ENCODE peak calls at places on chromosomes 2 and 18, in nine cellular contexts. W, T, C, S, L, Y, N, Z and U are unnamed samples.

GRCh38 chr18:79871481-79872091 is 73.8 kb downstream of the KCNG2 start:
- DNase-seq in W (no peak), T (no peak), C (no peak), S (no peak), L (no peak), Y (no peak), N (no peak), Z (no peak), U (no peak)

GRCh38 chr18:13447621-13448020 is 229.1 kb downstream of the LDLRAD4 start:
- DNase-seq in W (peak; percentile 48), T (peak; percentile 62), C (no peak), S (no peak), L (no peak), Y (peak; percentile 96), N (no peak), Z (peak; percentile 29), U (no peak)

GRCh38 chr2:64624108-64624610 is 29.6 kb downstream of the SERTAD2 start:
- DNase-seq in W (no peak), T (no peak), C (no peak), S (no peak), L (no peak), Y (no peak), N (peak; percentile 39), Z (no peak), U (no peak)

GRCh38 chr2:226581661-226582060 is 218.0 kb downstream of the IRS1 start:
- DNase-seq in W (no peak), T (no peak), C (no peak), S (no peak), L (no peak), Y (peak; percentile 7), N (no peak), Z (no peak), U (no peak)

GRCh38 chr18:71116535-71116934 is 827.7 kb downstream of the SOCS6 start:
- DNase-seq in W (no peak), T (peak; percentile 17), C (no peak), S (no peak), L (no peak), Y (no peak), N (no peak), Z (no peak), U (no peak)

GRCh38 chr2:75609937-75610508 is 36.6 kb upstream of the MRPL19 start:
- DNase-seq in W (peak; percentile 36), T (no peak), C (no peak), S (no peak), L (no peak), Y (peak; percentile 56), N (no peak), Z (no peak), U (no peak)

GRCh38 chr2:88903744-88904353 is 212.4 kb downstream of the RPIA start:
- DNase-seq in W (peak; percentile 13), T (peak; percentile 43), C (no peak), S (no peak), L (no peak), Y (peak; percentile 58), N (no peak), Z (peak; percentile 25), U (peak; percentile 40)

GRCh38 chr2:109386004-109386695 is 227.6 kb downstream of the SEPTIN10 start:
- DNase-seq in W (peak; percentile 56), T (no peak), C (peak; percentile 1), S (no peak), L (no peak), Y (no peak), N (no peak), Z (no peak), U (no peak)

DNA sequence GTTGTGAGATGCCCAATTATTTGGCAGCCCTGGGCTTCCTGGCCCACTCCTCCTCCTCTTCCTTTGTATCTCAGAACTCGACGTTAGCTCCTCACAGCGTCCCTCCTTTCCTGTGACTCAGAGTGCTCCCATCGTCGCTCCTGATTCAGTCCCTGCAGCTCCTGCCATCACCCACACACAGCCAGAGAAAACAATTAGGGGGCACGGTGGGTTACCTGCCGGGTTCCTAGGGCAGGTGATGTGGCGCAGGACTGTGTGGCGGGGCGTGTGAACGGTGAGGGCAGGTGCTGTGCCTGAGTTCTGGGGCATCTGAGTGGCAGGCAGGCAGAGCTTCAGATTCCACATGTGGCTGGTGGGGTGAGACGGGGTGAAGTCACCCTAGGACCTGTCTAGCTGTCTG is 42.6 kb downstream of the GLI2 start:
- DNase-seq in W (peak; percentile 63), T (peak; percentile 25), C (no peak), S (no peak), L (no peak), Y (peak; percentile 68), N (no peak), Z (peak; percentile 20), U (no peak)
- H3K27ac ChIP-seq in W (peak overlapping the region; percentile 10), T (no peak overlapping the region), C (no peak overlapping the region), S (no peak overlapping the region), L (no peak overlapping the region), Y (no peak overlapping the region), N (no peak overlapping the region), Z (no peak overlapping the region), U (no peak overlapping the region)

DNA sequence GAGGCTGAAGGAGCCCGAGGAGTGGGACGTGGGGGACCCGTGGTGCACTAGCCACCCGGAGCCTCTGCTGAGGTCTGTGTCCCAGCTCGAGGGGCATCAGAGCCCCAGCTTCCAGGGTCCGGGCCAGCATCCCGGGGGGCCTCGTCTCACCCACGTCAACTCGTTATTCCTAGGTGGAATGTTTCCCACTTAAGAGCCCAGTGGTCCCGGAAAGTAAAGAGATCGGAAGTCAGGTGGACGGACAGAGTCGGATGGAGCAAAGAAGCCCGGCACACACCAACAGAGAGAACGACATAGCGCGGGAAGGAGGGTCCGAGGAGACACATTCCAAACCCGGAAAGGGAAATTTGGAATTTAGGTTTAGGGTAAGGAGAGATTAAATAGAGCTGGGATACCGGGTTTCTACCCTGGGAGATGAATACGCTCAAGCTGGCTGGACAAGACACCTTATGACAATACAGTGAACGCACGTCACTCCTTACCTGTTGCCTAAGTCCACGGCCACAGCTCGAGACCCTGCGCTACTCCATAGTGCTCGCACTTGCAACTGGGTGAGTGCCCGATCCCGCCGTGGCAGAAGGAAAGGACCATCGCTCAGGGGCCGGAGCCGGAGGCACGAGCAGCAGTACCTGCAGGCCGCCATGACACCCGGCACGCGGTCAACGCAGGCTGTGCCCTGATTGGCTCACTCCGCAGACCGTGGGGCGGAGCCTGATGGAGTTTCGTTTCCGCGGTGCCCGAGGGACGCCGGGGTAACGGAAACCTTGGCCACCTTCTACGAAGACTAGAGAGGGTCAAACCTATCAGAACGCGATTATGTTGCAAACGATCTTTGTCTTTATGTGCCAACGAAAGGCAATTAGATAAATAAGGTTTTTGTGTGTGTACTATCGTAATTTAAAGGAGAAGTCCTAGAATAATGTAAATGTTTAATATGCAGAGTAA is at the start of gene PNPT1:
- DNase-seq in W (peak; percentile 91), T (peak; percentile 97), C (peak; percentile 65), S (peak; percentile 93), L (peak; percentile 89), Y (peak; percentile 97), N (peak; percentile 92), Z (peak; percentile 95), U (peak; percentile 97)
- H3K27ac ChIP-seq in W (peak within 1 kb of the TSS; percentile 77), T (no peak within 1 kb of the TSS), C (peak within 1 kb of the TSS; percentile 45), S (peak within 1 kb of the TSS; percentile 25), L (peak within 1 kb of the TSS; percentile 64), Y (no peak within 1 kb of the TSS), N (peak within 1 kb of the TSS; percentile 76), Z (peak within 1 kb of the TSS; percentile 84), U (peak within 1 kb of the TSS; percentile 49)

DNA sequence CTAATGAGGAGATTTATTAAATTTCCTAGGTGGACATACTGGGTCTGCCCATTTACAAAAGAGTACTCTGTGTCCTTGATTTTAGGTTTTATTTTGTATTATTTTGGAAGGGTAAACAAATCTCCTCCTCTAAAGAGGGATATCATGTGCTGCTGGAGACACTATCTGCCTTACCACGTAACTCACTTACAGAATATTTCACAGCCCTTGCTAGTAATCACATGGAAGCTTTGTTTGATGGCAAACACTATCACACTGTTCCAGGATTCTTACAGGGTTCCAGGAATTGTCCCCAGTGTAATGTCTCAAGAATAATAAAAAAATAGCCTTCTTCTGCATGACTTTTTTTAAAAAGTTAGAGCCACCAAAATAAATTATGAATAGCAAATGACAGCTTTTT is 29.2 kb upstream of the ACVR1C start:
- DNase-seq in W (no peak), T (no peak), C (no peak), S (no peak), L (no peak), Y (no peak), N (no peak), Z (no peak), U (no peak)
- H3K27ac ChIP-seq in W (no peak overlapping the region), T (no peak overlapping the region), C (no peak overlapping the region), S (no peak overlapping the region), L (no peak overlapping the region), Y (no peak overlapping the region), N (no peak overlapping the region), Z (no peak overlapping the region), U (no peak overlapping the region)

DNA sequence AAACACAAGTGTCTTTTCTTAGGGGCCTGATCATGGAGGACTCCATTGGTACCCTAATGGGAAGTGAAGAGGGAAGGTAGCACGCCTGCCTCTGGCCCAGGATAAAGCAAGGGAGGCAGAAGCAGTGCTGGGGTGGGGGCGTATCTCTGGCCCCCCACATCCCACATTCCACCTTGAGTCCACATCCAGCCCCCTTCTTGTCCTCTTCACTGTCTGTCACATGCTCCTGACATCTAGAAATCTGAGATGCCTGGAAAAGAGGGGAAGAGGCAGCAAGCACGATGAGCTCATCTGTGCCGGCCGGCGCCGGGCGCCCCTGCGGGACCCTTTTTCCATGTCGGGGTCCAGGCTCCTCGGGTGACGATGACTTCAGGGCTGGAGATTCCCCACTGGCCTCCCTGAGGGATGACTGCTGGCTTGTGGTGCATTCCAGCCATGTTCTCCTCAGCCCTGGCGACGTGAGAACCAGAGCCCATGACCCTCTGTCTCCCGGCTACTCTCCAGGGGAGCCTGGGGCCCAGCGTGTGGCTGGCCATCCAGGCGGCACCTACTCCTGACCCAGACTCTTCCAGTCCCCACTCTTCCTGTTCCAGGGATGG is 277.5 kb downstream of the DYSF start:
- DNase-seq in W (no peak), T (no peak), C (no peak), S (no peak), L (no peak), Y (no peak), N (no peak), Z (no peak), U (no peak)
- H3K27ac ChIP-seq in W (no peak overlapping the region), T (no peak overlapping the region), C (no peak overlapping the region), S (no peak overlapping the region), L (no peak overlapping the region), Y (no peak overlapping the region), N (no peak overlapping the region), Z (no peak overlapping the region), U (no peak overlapping the region)

GRCh38 chr2:152483276-152483996 is 148.5 kb downstream of the FMNL2 start:
- DNase-seq in W (peak; percentile 53), T (no peak), C (no peak), S (no peak), L (no peak), Y (peak; percentile 19), N (no peak), Z (no peak), U (no peak)
- H3K27ac ChIP-seq in W (no peak overlapping the region), T (no peak overlapping the region), C (no peak overlapping the region), S (no peak overlapping the region), L (no peak overlapping the region), Y (no peak overlapping the region), N (no peak overlapping the region), Z (no peak overlapping the region), U (no peak overlapping the region)

DNA sequence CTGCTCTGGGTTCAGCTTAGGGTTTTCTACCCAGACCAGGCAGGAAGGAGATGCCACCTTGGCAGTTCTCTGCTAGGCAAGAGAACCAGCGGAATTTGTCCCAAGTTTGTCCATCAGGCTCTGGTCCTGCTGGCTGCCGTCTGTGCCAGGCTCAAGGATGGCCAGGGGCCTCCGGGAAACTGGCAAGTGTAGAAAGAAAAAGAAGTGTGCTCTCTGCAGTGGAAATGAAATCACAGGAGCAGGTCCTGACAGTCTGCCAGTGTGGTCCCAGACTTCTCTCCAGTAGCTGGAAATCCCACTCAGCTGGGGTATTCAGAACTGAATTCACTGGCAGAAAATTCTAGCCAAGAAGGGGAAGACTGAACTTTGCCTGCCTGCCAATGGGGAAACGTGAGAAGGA is 91.0 kb downstream of the STPG4 start:
- DNase-seq in W (no peak), T (no peak), C (no peak), S (no peak), L (no peak), Y (no peak), N (no peak), Z (no peak), U (no peak)
- H3K27ac ChIP-seq in W (peak overlapping the region; percentile 32), T (no peak overlapping the region), C (peak overlapping the region; percentile 67), S (peak overlapping the region; percentile 7), L (peak overlapping the region; percentile 75), Y (peak overlapping the region; percentile 86), N (no peak overlapping the region), Z (peak overlapping the region; percentile 33), U (peak overlapping the region; percentile 20)